ENCODE peak calls at places on chromosomes 4 and X, in six cellular contexts. O is activated T-helper 1 cell treated with Interleukin-2 at 50 U/mL for 16 hours, F is NCI-H1694, P is amniotic epithelial cell, E is choroid plexus epithelial cell, I is fibroblast of villous mesenchyme. C is an unnamed sample.

GRCh38 chr4:174134361-174134760 is 149.1 kb downstream of the FBXO8 start:
- DNase-seq in O (no peak), F (no peak), P (no peak), E (no peak), I (no peak), C (no peak)

GRCh38 chr4:46432923-46433322 is 43.0 kb upstream of the GABRA2 start:
- DNase-seq in O (no peak), F (no peak), P (peak; percentile 63), E (peak; percentile 71), I (peak; percentile 67), C (no peak)

GRCh38 chr4:39963656-39964055 is 14.1 kb downstream of the PDS5A start:
- DNase-seq in O (no peak), F (no peak), P (no peak), E (no peak), I (no peak), C (no peak)

GRCh38 chrX:40827331-40827730 is 92.0 kb upstream of the MED14 start:
- DNase-seq in O (no peak), F (no peak), P (no peak), E (no peak), I (no peak), C (no peak)

GRCh38 chrX:74063426-74064155 is 240.4 kb upstream of the ZCCHC13 start:
- DNase-seq in O (no peak), F (no peak), P (no peak), E (no peak), I (no peak), C (no peak)

GRCh38 chr4:78634011-78634664 is 82.6 kb downstream of the ANXA3 start:
- DNase-seq in O (no peak), F (no peak), P (peak; percentile 66), E (no peak), I (no peak), C (no peak)

GRCh38 chrX:96440941-96441340 is 243.7 kb upstream of the DIAPH2 start:
- DNase-seq in O (no peak), F (no peak), P (peak; percentile 44), E (peak; percentile 49), I (no peak), C (no peak)

GRCh38 chr4:53688186-53688790 is 97.0 kb upstream of the LNX1 start:
- DNase-seq in O (no peak), F (no peak), P (peak; percentile 100), E (peak; percentile 100), I (peak; percentile 99), C (peak; percentile 47)

GRCh38 chr4:110631582-110632505 is 9.0 kb upstream of the PITX2 start:
- DNase-seq in O (no peak), F (peak; percentile 47), P (peak; percentile 96), E (peak; percentile 72), I (peak; percentile 97), C (no peak)

GRCh38 chr4:149426461-149426860 is 389.2 kb downstream of the IQCM start:
- DNase-seq in O (no peak), F (no peak), P (peak; percentile 52), E (peak; percentile 18), I (no peak), C (no peak)

GRCh38 chr4:180953572-180953971 is 1289.6 kb upstream of the TENM3 start:
- DNase-seq in O (no peak), F (no peak), P (no peak), E (peak; percentile 2), I (no peak), C (no peak)

GRCh38 chr4:159201168-159201567 is 98.3 kb downstream of the RAPGEF2 start:
- DNase-seq in O (no peak), F (peak; percentile 14), P (no peak), E (no peak), I (no peak), C (no peak)

GRCh38 chr4:77798385-77798784 is 20.8 kb downstream of the CNOT6L start:
- DNase-seq in O (no peak), F (no peak), P (no peak), E (no peak), I (no peak), C (no peak)

GRCh38 chrX:16700734-16701133 is 11.7 kb downstream of the CTPS2 start:
- DNase-seq in O (no peak), F (no peak), P (no peak), E (no peak), I (no peak), C (no peak)

GRCh38 chr4:108172231-108172779 is 3.6 kb upstream of the LEF1 start:
- DNase-seq in O (no peak), F (no peak), P (no peak), E (no peak), I (no peak), C (no peak)

GRCh38 chrX:19535481-19535880 is 20.2 kb upstream of the MAP3K15 start:
- DNase-seq in O (no peak), F (peak; percentile 17), P (peak; percentile 8), E (peak; percentile 57), I (peak; percentile 30), C (no peak)

GRCh38 chr4:83618431-83618830 is 82.5 kb downstream of the GPAT3 start:
- DNase-seq in O (no peak), F (no peak), P (peak; percentile 84), E (peak; percentile 81), I (peak; percentile 64), C (peak; percentile 25)

GRCh38 chrX:47366051-47366722 is 4.2 kb upstream of the ZNF157 start:
- DNase-seq in O (peak; percentile 49), F (peak; percentile 74), P (peak; percentile 74), E (peak; percentile 81), I (peak; percentile 51), C (no peak)

GRCh38 chrX:155027509-155028066 is 944 bp downstream of the FUNDC2 start:
- DNase-seq in O (no peak), F (peak; percentile 37), P (peak; percentile 81), E (peak; percentile 89), I (peak; percentile 84), C (no peak)

GRCh38 chr4:78644744-78645330 is 93.3 kb downstream of the ANXA3 start:
- DNase-seq in O (no peak), F (no peak), P (peak; percentile 87), E (peak; percentile 92), I (peak; percentile 84), C (no peak)

GRCh38 chrX:65528705-65529340 is 5.8 kb downstream of the LAS1L start:
- DNase-seq in O (peak; percentile 32), F (peak; percentile 3), P (no peak), E (peak; percentile 36), I (peak; percentile 28), C (peak; percentile 27)

GRCh38 chr4:110823251-110823650 is 200.4 kb upstream of the PITX2 start:
- DNase-seq in O (no peak), F (no peak), P (peak; percentile 17), E (no peak), I (peak; percentile 10), C (no peak)

GRCh38 chr4:141686146-141686775 is 49.9 kb downstream of the IL15 start:
- DNase-seq in O (no peak), F (no peak), P (peak; percentile 66), E (peak; percentile 60), I (peak; percentile 52), C (peak; percentile 23)

GRCh38 chrX:68685722-68686683 is 38.5 kb downstream of the STARD8 start:
- DNase-seq in O (no peak), F (no peak), P (peak; percentile 59), E (peak; percentile 65), I (no peak), C (no peak)

GRCh38 chrX:150201391-150201790 is 161.7 kb upstream of the MAMLD1 start:
- DNase-seq in O (no peak), F (no peak), P (no peak), E (no peak), I (no peak), C (no peak)

GRCh38 chr4:17358236-17358635 is 153.7 kb downstream of the QDPR start:
- DNase-seq in O (no peak), F (no peak), P (no peak), E (no peak), I (no peak), C (no peak)

GRCh38 chr4:156889616-156890594 is 81.7 kb downstream of the PDGFC start:
- DNase-seq in O (no peak), F (no peak), P (peak; percentile 74), E (peak; percentile 87), I (peak; percentile 76), C (no peak)

GRCh38 chr4:147590249-147590920 is 26.8 kb upstream of the TMEM184C start:
- DNase-seq in O (no peak), F (peak; percentile 31), P (peak; percentile 55), E (peak; percentile 91), I (peak; percentile 66), C (peak; percentile 12)

GRCh38 chr4:84363256-84363655 is 135.8 kb downstream of the NKX6-1 start:
- DNase-seq in O (no peak), F (no peak), P (no peak), E (no peak), I (no peak), C (no peak)

GRCh38 chr4:25068386-25068785 is 37.6 kb upstream of the LGI2 start:
- DNase-seq in O (no peak), F (no peak), P (no peak), E (no peak), I (no peak), C (no peak)

GRCh38 chr4:184385705-184386141 is 88.6 kb downstream of the IRF2 start:
- DNase-seq in O (no peak), F (no peak), P (no peak), E (no peak), I (no peak), C (no peak)

C was measured in H54.